ENCODE peak calls at places on chromosome 13, in four cellular contexts. One of them, this sample, is unnamed.

GRCh38 chr13:95191821-95192220 is 109.4 kb downstream of the ABCC4 start:
- DNase-seq in K562: peak; percentile 82
- DNase-seq in IMR-90: peak; percentile 74
- DNase-seq in GM12878: peak; percentile 45
- DNase-seq in this sample: peak; percentile 78

GRCh38 chr13:53784331-53784730 is 755.7 kb downstream of the OLFM4 start:
- DNase-seq in K562: no peak
- DNase-seq in IMR-90: no peak
- DNase-seq in GM12878: no peak
- DNase-seq in this sample: no peak

GRCh38 chr13:95948646-95949045 is 104.6 kb downstream of the UGGT2 start:
- DNase-seq in K562: no peak
- DNase-seq in IMR-90: peak; percentile 47
- DNase-seq in GM12878: no peak
- DNase-seq in this sample: no peak

GRCh38 chr13:103031332-103031873 is 34.8 kb downstream of the SLC10A2 start:
- DNase-seq in K562: no peak
- DNase-seq in IMR-90: no peak
- DNase-seq in GM12878: peak; percentile 90
- DNase-seq in this sample: no peak

GRCh38 chr13:20814224-20814910 is 40.6 kb upstream of the EEF1AKMT1 start:
- DNase-seq in K562: no peak
- DNase-seq in IMR-90: peak; percentile 96
- DNase-seq in GM12878: no peak
- DNase-seq in this sample: peak; percentile 98

GRCh38 chr13:23510979-23511735 is 59.1 kb upstream of the TNFRSF19 start:
- DNase-seq in K562: peak; percentile 5
- DNase-seq in IMR-90: peak; percentile 75
- DNase-seq in GM12878: peak; percentile 62
- DNase-seq in this sample: peak; percentile 18

GRCh38 chr13:76872686-76873085 is 13.5 kb downstream of the KCTD12 start:
- DNase-seq in K562: no peak
- DNase-seq in IMR-90: no peak
- DNase-seq in GM12878: no peak
- DNase-seq in this sample: no peak

GRCh38 chr13:48505597-48506091 is 27.2 kb downstream of the RCBTB2 start:
- DNase-seq in K562: no peak
- DNase-seq in IMR-90: peak; percentile 71
- DNase-seq in GM12878: peak; percentile 93
- DNase-seq in this sample: no peak

GRCh38 chr13:72205773-72206172 is 338.8 kb upstream of the DACH1 start:
- DNase-seq in K562: no peak
- DNase-seq in IMR-90: no peak
- DNase-seq in GM12878: no peak
- DNase-seq in this sample: no peak

GRCh38 chr13:96816874-96817273 is 177.4 kb downstream of the OXGR1 start:
- DNase-seq in K562: no peak
- DNase-seq in IMR-90: no peak
- DNase-seq in GM12878: no peak
- DNase-seq in this sample: no peak

GRCh38 chr13:26923824-26924605 is 163.4 kb upstream of the GPR12 start:
- DNase-seq in K562: no peak
- DNase-seq in IMR-90: peak; percentile 34
- DNase-seq in GM12878: no peak
- DNase-seq in this sample: peak; percentile 59

GRCh38 chr13:110345701-110346100 is 38.6 kb downstream of the COL4A2 start:
- DNase-seq in K562: no peak
- DNase-seq in IMR-90: no peak
- DNase-seq in GM12878: no peak
- DNase-seq in this sample: no peak

GRCh38 chr13:73230714-73231113 is 171.9 kb downstream of the KLF5 start:
- DNase-seq in K562: no peak
- DNase-seq in IMR-90: no peak
- DNase-seq in GM12878: no peak
- DNase-seq in this sample: no peak

GRCh38 chr13:71517004-71517403 is 350.0 kb downstream of the DACH1 start:
- DNase-seq in K562: no peak
- DNase-seq in IMR-90: no peak
- DNase-seq in GM12878: no peak
- DNase-seq in this sample: peak; percentile 63

GRCh38 chr13:34863360-34864135 is 78.5 kb upstream of the NBEA start:
- DNase-seq in K562: no peak
- DNase-seq in IMR-90: peak; percentile 75
- DNase-seq in GM12878: no peak
- DNase-seq in this sample: peak; percentile 27

GRCh38 chr13:101634142-101634541 is 181.7 kb downstream of the ITGBL1 start:
- DNase-seq in K562: no peak
- DNase-seq in IMR-90: no peak
- DNase-seq in GM12878: no peak
- DNase-seq in this sample: no peak

GRCh38 chr13:77698211-77699058 is 948 bp downstream of the SLAIN1 start:
- DNase-seq in K562: no peak
- DNase-seq in IMR-90: no peak
- DNase-seq in GM12878: no peak
- DNase-seq in this sample: peak; percentile 31

GRCh38 chr13:111292710-111293485 is 27.5 kb upstream of the TEX29 start:
- DNase-seq in K562: no peak
- DNase-seq in IMR-90: no peak
- DNase-seq in GM12878: no peak
- DNase-seq in this sample: no peak

GRCh38 chr13:45055902-45056648 is 64.2 kb upstream of the GTF2F2 start:
- DNase-seq in K562: peak; percentile 51
- DNase-seq in IMR-90: peak; percentile 56
- DNase-seq in GM12878: no peak
- DNase-seq in this sample: no peak

GRCh38 chr13:33509642-33510229 is 224.2 kb upstream of the STARD13 start:
- DNase-seq in K562: no peak
- DNase-seq in IMR-90: no peak
- DNase-seq in GM12878: no peak
- DNase-seq in this sample: peak; percentile 67

GRCh38 chr13:46137627-46138026 is 32.8 kb upstream of the CPB2 start:
- DNase-seq in K562: no peak
- DNase-seq in IMR-90: no peak
- DNase-seq in GM12878: no peak
- DNase-seq in this sample: no peak

GRCh38 chr13:46132109-46132508 is 27.3 kb upstream of the CPB2 start:
- DNase-seq in K562: no peak
- DNase-seq in IMR-90: no peak
- DNase-seq in GM12878: no peak
- DNase-seq in this sample: no peak

GRCh38 chr13:46136688-46137087 is 31.9 kb upstream of the CPB2 start:
- DNase-seq in K562: no peak
- DNase-seq in IMR-90: no peak
- DNase-seq in GM12878: no peak
- DNase-seq in this sample: no peak

GRCh38 chr13:46134494-46134893 is 29.7 kb upstream of the CPB2 start:
- DNase-seq in K562: no peak
- DNase-seq in IMR-90: no peak
- DNase-seq in GM12878: no peak
- DNase-seq in this sample: no peak

GRCh38 chr13:46134961-46135522 is 30.2 kb upstream of the CPB2 start:
- DNase-seq in K562: no peak
- DNase-seq in IMR-90: peak; percentile 2
- DNase-seq in GM12878: no peak
- DNase-seq in this sample: no peak
- TF ChIP-seq FOS in K562: no peak
- TF ChIP-seq FOS in IMR-90: no peak
- TF ChIP-seq FOS in GM12878: no peak
- TF ChIP-seq FOS in this sample: no peak

GRCh38 chr13:98575009-98575866 is 1.7 kb downstream of the STK24 start:
- DNase-seq in K562: peak; percentile 19
- DNase-seq in IMR-90: no peak
- DNase-seq in GM12878: no peak
- DNase-seq in this sample: peak; percentile 59
- H3K4me1 ChIP-seq in K562: peaks cover 36% of the 10 kb centered on the region
- H3K4me1 ChIP-seq in IMR-90: peaks cover 12% of the 10 kb centered on the region
- H3K4me1 ChIP-seq in GM12878: peaks cover 20% of the 10 kb centered on the region
- H3K4me1 ChIP-seq in this sample: peaks cover 39% of the 10 kb centered on the region

DNA sequence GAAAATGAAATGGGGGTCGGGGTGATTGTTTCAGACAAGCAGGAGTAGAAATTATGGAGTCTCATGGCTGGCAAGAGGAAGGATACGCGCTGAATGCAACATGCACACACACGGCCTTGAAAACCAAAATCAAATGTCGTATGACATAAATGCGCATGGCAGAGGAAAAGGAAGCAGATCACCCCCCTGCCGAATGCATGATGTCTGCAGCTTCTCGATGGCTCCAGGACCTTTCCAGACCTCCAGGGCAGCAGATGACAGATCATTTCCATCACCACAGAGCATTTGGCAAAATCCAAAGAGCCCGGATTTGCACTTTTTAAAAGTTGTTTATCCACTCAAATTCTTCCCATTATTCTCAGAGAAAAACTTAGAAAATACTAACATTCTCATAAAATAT is 211.7 kb downstream of the NHLRC3 start:
- DNase-seq in K562: no peak
- DNase-seq in IMR-90: no peak
- DNase-seq in GM12878: no peak
- DNase-seq in this sample: no peak
- TF ChIP-seq FOS in K562: no peak
- TF ChIP-seq FOS in IMR-90: no peak
- TF ChIP-seq FOS in GM12878: no peak
- TF ChIP-seq FOS in this sample: no peak

GRCh38 chr13:99228737-99229691 is 28.4 kb downstream of the UBAC2 start:
- DNase-seq in K562: peak; percentile 17
- DNase-seq in IMR-90: peak; percentile 87
- DNase-seq in GM12878: peak; percentile 91
- DNase-seq in this sample: no peak
- H3K4me1 ChIP-seq in K562: peaks cover 12% of the 10 kb centered on the region
- H3K4me1 ChIP-seq in IMR-90: peaks cover 16% of the 10 kb centered on the region
- H3K4me1 ChIP-seq in GM12878: peaks cover 49% of the 10 kb centered on the region
- H3K4me1 ChIP-seq in this sample: no peaks in the 10 kb centered on the region

DNA sequence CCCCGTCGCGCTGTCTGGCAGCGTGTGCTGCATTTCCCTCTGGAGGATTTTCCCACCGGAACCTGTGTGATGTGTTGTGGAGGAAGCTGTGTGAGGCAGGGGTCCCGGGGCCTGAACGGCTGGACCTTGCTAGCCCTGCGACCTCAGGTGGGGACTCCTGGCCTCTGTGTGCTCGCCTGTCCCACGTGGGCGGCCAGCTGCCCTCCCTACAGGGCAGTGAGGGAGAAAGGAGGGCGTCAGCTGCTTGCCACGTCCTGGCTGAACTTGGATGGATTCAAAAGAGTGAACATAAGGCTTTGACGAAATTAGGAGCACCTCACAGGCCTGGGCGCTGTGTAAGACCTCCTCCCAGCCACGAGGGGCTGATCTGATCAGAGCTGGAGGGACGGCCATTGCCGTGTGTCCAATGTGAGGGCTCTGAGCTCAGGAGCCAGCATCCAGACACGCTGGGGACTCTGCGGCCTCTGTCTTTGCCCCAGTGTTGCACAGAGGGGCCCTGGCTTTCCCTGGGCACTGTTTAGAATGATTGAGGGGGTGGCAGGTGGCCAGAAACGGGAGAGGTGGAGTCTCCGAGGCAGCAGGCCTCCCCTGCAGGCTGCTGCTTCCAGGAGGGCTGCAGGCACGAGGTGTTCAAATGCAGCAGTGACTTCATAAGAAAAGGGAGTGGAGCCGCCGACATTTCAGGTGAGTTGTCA is 13.0 kb downstream of the TFDP1 start:
- DNase-seq in K562: no peak
- DNase-seq in IMR-90: no peak
- DNase-seq in GM12878: no peak
- DNase-seq in this sample: no peak
- TF ChIP-seq FOS in K562: no peak
- TF ChIP-seq FOS in IMR-90: no peak
- TF ChIP-seq FOS in GM12878: no peak
- TF ChIP-seq FOS in this sample: no peak

GRCh38 chr13:109255457-109255856 is 530.9 kb downstream of the IRS2 start:
- DNase-seq in K562: no peak
- DNase-seq in IMR-90: no peak
- DNase-seq in GM12878: no peak
- DNase-seq in this sample: no peak
- H3K4me1 ChIP-seq in K562: no peaks in the 10 kb centered on the region
- H3K4me1 ChIP-seq in IMR-90: no peaks in the 10 kb centered on the region
- H3K4me1 ChIP-seq in GM12878: no peaks in the 10 kb centered on the region
- H3K4me1 ChIP-seq in this sample: peaks cover 8% of the 10 kb centered on the region

DNA sequence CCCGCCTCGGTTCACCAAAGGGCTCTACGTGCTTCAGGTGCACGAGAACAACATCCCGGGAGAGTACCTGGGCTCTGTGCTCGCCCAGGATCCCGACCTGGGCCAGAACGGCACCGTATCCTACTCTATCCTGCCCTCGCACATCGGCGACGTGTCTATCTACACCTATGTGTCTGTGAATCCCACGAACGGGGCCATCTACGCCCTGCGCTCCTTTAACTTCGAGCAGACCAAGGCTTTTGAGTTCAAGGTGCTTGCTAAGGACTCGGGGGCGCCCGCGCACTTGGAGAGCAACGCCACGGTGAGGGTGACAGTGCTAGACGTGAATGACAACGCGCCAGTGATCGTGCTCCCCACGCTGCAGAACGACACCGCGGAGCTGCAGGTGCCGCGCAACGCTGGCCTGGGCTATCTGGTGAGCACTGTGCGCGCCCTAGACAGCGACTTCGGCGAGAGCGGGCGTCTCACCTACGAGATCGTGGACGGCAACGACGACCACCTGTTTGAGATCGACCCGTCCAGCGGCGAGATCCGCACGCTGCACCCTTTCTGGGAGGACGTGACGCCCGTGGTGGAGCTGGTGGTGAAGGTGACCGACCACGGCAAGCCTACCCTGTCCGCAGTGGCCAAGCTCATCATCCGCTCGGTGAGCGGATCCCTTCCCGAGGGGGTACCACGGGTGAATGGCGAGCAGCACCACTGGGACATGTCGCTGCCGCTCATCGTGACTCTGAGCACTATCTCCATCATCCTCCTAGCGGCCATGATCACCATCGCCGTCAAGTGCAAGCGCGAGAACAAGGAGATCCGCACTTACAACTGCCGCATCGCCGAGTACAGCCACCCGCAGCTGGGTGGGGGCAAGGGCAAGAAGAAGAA is 2.6 kb downstream of the PCDH17 start:
- DNase-seq in K562: no peak
- DNase-seq in IMR-90: no peak
- DNase-seq in GM12878: no peak
- DNase-seq in this sample: peak; percentile 36
- TF ChIP-seq FOS in K562: no peak
- TF ChIP-seq FOS in IMR-90: no peak
- TF ChIP-seq FOS in GM12878: no peak
- TF ChIP-seq FOS in this sample: no peak

GRCh38 chr13:99690426-99691189 is 189.3 kb downstream of the TM9SF2 start:
- DNase-seq in K562: no peak
- DNase-seq in IMR-90: no peak
- DNase-seq in GM12878: no peak
- DNase-seq in this sample: no peak
- H3K4me1 ChIP-seq in K562: peaks cover 8% of the 10 kb centered on the region
- H3K4me1 ChIP-seq in IMR-90: no peaks in the 10 kb centered on the region
- H3K4me1 ChIP-seq in GM12878: no peaks in the 10 kb centered on the region
- H3K4me1 ChIP-seq in this sample: no peaks in the 10 kb centered on the region

DNA sequence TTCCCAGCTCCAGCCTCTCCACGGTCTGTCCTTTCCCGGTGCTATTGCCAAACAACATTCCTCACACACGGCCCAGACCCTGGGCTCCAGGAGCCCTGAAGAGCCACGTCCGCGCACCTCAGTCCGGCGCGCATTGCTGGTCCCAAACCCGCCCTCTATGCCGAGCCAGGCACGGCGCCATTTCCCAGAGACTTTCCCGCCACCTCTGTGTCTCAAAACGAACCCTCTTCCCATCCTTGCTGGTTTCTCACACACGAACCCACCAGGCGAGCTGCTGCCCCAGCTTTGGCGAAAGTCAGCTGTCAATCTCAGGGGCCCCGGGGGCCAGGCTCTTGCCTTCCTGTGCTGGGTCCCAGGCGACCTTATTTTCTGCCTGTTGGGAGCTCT is 28.0 kb upstream of the F7 start:
- DNase-seq in K562: no peak
- DNase-seq in IMR-90: no peak
- DNase-seq in GM12878: no peak
- DNase-seq in this sample: no peak
- TF ChIP-seq FOS in K562: no peak
- TF ChIP-seq FOS in IMR-90: no peak
- TF ChIP-seq FOS in GM12878: no peak
- TF ChIP-seq FOS in this sample: no peak